ENCODE peak calls at places on chromosomes 2 and 18, in seven cellular contexts. One of them, this sample, is unnamed.

GRCh38 chr2:11904029-11904428 is 157.6 kb downstream of the LPIN1 start:
- DNase-seq in EH: no peak
- DNase-seq in brain microvascular endothelial cell: no peak
- DNase-seq in neural crest cell: no peak
- DNase-seq in stimulated activated CD4-positive, alpha-beta T cell treated with anti-CD3 and anti-CD28 coated beads, Interleukin-1b, Interleukin-23, amount 100 ng/mL, for 4 hours: no peak
- DNase-seq in ELF-1: no peak
- DNase-seq in NCI-H460: no peak
- DNase-seq in this sample: no peak

GRCh38 chr18:42373584-42373983 is 418.6 kb downstream of the PIK3C3 start:
- DNase-seq in EH: no peak
- DNase-seq in brain microvascular endothelial cell: no peak
- DNase-seq in neural crest cell: no peak
- DNase-seq in stimulated activated CD4-positive, alpha-beta T cell treated with anti-CD3 and anti-CD28 coated beads, Interleukin-1b, Interleukin-23, amount 100 ng/mL, for 4 hours: no peak
- DNase-seq in ELF-1: no peak
- DNase-seq in NCI-H460: no peak
- DNase-seq in this sample: no peak

GRCh38 chr2:53235836-53236582 is 531.6 kb upstream of the CHAC2 start:
- DNase-seq in EH: no peak
- DNase-seq in brain microvascular endothelial cell: no peak
- DNase-seq in neural crest cell: no peak
- DNase-seq in stimulated activated CD4-positive, alpha-beta T cell treated with anti-CD3 and anti-CD28 coated beads, Interleukin-1b, Interleukin-23, amount 100 ng/mL, for 4 hours: no peak
- DNase-seq in ELF-1: no peak
- DNase-seq in NCI-H460: no peak
- DNase-seq in this sample: no peak

GRCh38 chr2:14524803-14525080 is 107.8 kb upstream of the LRATD1 start:
- DNase-seq in EH: no peak
- DNase-seq in brain microvascular endothelial cell: no peak
- DNase-seq in neural crest cell: no peak
- DNase-seq in stimulated activated CD4-positive, alpha-beta T cell treated with anti-CD3 and anti-CD28 coated beads, Interleukin-1b, Interleukin-23, amount 100 ng/mL, for 4 hours: no peak
- DNase-seq in ELF-1: no peak
- DNase-seq in NCI-H460: no peak
- DNase-seq in this sample: no peak

GRCh38 chr2:166335284-166335683 is 40.5 kb downstream of the SCN9A start:
- DNase-seq in EH: no peak
- DNase-seq in brain microvascular endothelial cell: no peak
- DNase-seq in neural crest cell: no peak
- DNase-seq in stimulated activated CD4-positive, alpha-beta T cell treated with anti-CD3 and anti-CD28 coated beads, Interleukin-1b, Interleukin-23, amount 100 ng/mL, for 4 hours: no peak
- DNase-seq in ELF-1: no peak
- DNase-seq in NCI-H460: no peak
- DNase-seq in this sample: no peak

GRCh38 chr2:68936462-68936861 is 16.2 kb downstream of the GKN2 start:
- DNase-seq in EH: peak
- DNase-seq in brain microvascular endothelial cell: peak
- DNase-seq in neural crest cell: no peak
- DNase-seq in stimulated activated CD4-positive, alpha-beta T cell treated with anti-CD3 and anti-CD28 coated beads, Interleukin-1b, Interleukin-23, amount 100 ng/mL, for 4 hours: no peak
- DNase-seq in ELF-1: no peak
- DNase-seq in NCI-H460: no peak
- DNase-seq in this sample: no peak

GRCh38 chr2:206443735-206444527 is 599 bp downstream of the ADAM23 start:
- DNase-seq in EH: peak
- DNase-seq in brain microvascular endothelial cell: peak
- DNase-seq in neural crest cell: peak
- DNase-seq in stimulated activated CD4-positive, alpha-beta T cell treated with anti-CD3 and anti-CD28 coated beads, Interleukin-1b, Interleukin-23, amount 100 ng/mL, for 4 hours: no peak
- DNase-seq in ELF-1: peak
- DNase-seq in NCI-H460: no peak
- DNase-seq in this sample: no peak

GRCh38 chr2:48838029-48838428 is 82.5 kb upstream of the LHCGR start:
- DNase-seq in EH: no peak
- DNase-seq in brain microvascular endothelial cell: no peak
- DNase-seq in neural crest cell: no peak
- DNase-seq in stimulated activated CD4-positive, alpha-beta T cell treated with anti-CD3 and anti-CD28 coated beads, Interleukin-1b, Interleukin-23, amount 100 ng/mL, for 4 hours: no peak
- DNase-seq in ELF-1: no peak
- DNase-seq in NCI-H460: no peak
- DNase-seq in this sample: no peak

GRCh38 chr2:149611100-149611820 is 23.7 kb upstream of the MMADHC start:
- DNase-seq in EH: no peak
- DNase-seq in brain microvascular endothelial cell: no peak
- DNase-seq in neural crest cell: no peak
- DNase-seq in stimulated activated CD4-positive, alpha-beta T cell treated with anti-CD3 and anti-CD28 coated beads, Interleukin-1b, Interleukin-23, amount 100 ng/mL, for 4 hours: no peak
- DNase-seq in ELF-1: peak
- DNase-seq in NCI-H460: no peak
- DNase-seq in this sample: no peak

GRCh38 chr18:63681449-63682381 is 20.0 kb upstream of the SERPINB3 start:
- DNase-seq in EH: no peak
- DNase-seq in brain microvascular endothelial cell: no peak
- DNase-seq in neural crest cell: no peak
- DNase-seq in stimulated activated CD4-positive, alpha-beta T cell treated with anti-CD3 and anti-CD28 coated beads, Interleukin-1b, Interleukin-23, amount 100 ng/mL, for 4 hours: no peak
- DNase-seq in ELF-1: no peak
- DNase-seq in NCI-H460: no peak
- DNase-seq in this sample: no peak

GRCh38 chr2:6748399-6748798 is 117.3 kb downstream of the CMPK2 start:
- DNase-seq in EH: no peak
- DNase-seq in brain microvascular endothelial cell: no peak
- DNase-seq in neural crest cell: no peak
- DNase-seq in stimulated activated CD4-positive, alpha-beta T cell treated with anti-CD3 and anti-CD28 coated beads, Interleukin-1b, Interleukin-23, amount 100 ng/mL, for 4 hours: no peak
- DNase-seq in ELF-1: no peak
- DNase-seq in NCI-H460: no peak
- DNase-seq in this sample: no peak

GRCh38 chr2:176682278-176682677 is 413.0 kb downstream of the MTX2 start:
- DNase-seq in EH: peak
- DNase-seq in brain microvascular endothelial cell: no peak
- DNase-seq in neural crest cell: no peak
- DNase-seq in stimulated activated CD4-positive, alpha-beta T cell treated with anti-CD3 and anti-CD28 coated beads, Interleukin-1b, Interleukin-23, amount 100 ng/mL, for 4 hours: no peak
- DNase-seq in ELF-1: no peak
- DNase-seq in NCI-H460: no peak
- DNase-seq in this sample: no peak

GRCh38 chr2:65064728-65065552 is 8.7 kb downstream of the CEP68 start:
- DNase-seq in EH: peak
- DNase-seq in brain microvascular endothelial cell: peak
- DNase-seq in neural crest cell: no peak
- DNase-seq in stimulated activated CD4-positive, alpha-beta T cell treated with anti-CD3 and anti-CD28 coated beads, Interleukin-1b, Interleukin-23, amount 100 ng/mL, for 4 hours: peak
- DNase-seq in ELF-1: peak
- DNase-seq in NCI-H460: peak
- DNase-seq in this sample: no peak

GRCh38 chr2:19098467-19099160 is 259.8 kb downstream of the OSR1 start:
- DNase-seq in EH: peak
- DNase-seq in brain microvascular endothelial cell: no peak
- DNase-seq in neural crest cell: no peak
- DNase-seq in stimulated activated CD4-positive, alpha-beta T cell treated with anti-CD3 and anti-CD28 coated beads, Interleukin-1b, Interleukin-23, amount 100 ng/mL, for 4 hours: no peak
- DNase-seq in ELF-1: no peak
- DNase-seq in NCI-H460: no peak
- DNase-seq in this sample: no peak

GRCh38 chr2:63425606-63426005 is 162.7 kb downstream of the WDPCP start:
- DNase-seq in EH: no peak
- DNase-seq in brain microvascular endothelial cell: peak
- DNase-seq in neural crest cell: no peak
- DNase-seq in stimulated activated CD4-positive, alpha-beta T cell treated with anti-CD3 and anti-CD28 coated beads, Interleukin-1b, Interleukin-23, amount 100 ng/mL, for 4 hours: no peak
- DNase-seq in ELF-1: no peak
- DNase-seq in NCI-H460: no peak
- DNase-seq in this sample: no peak

GRCh38 chr2:134736167-134736885 is 17.5 kb upstream of the TMEM163 start:
- DNase-seq in EH: peak
- DNase-seq in brain microvascular endothelial cell: peak
- DNase-seq in neural crest cell: no peak
- DNase-seq in stimulated activated CD4-positive, alpha-beta T cell treated with anti-CD3 and anti-CD28 coated beads, Interleukin-1b, Interleukin-23, amount 100 ng/mL, for 4 hours: no peak
- DNase-seq in ELF-1: peak
- DNase-seq in NCI-H460: no peak
- DNase-seq in this sample: peak

This sample was measured in HCT116.